ENCODE peak calls at places on chromosomes 5 and 9, in seven cellular contexts. S is suprapubic skin, V is lower lobe of right lung, B is brain microvascular endothelial cell, H is SK-N-SH, G is heart left ventricle, N is fibroblast of lung. X is an unnamed sample. For H3K36me3, the result is how much of the 10 kb centered on the place peaks cover.

GRCh38 chr5:171848487-171848886 is 62.9 kb downstream of the SMIM23 start:
- DNase-seq in S (no peak), V (no peak), B (no peak), H (no peak), G (no peak), N (no peak), X (no peak)

GRCh38 chr9:109108318-109108717 is 11.4 kb downstream of the TMEM245 start:
- DNase-seq in S (no peak), V (no peak), B (peak), H (no peak), G (no peak), N (peak), X (no peak)

GRCh38 chr5:177455036-177455660 is 8.5 kb downstream of the PRR7 start:
- DNase-seq in S (peak), V (peak), B (peak), H (peak), G (peak), N (peak), X (peak)

GRCh38 chr5:1376921-1377320 is 32.0 kb upstream of the CLPTM1L start:
- DNase-seq in S (peak), V (no peak), B (no peak), H (no peak), G (no peak), N (no peak), X (no peak)

GRCh38 chr9:6965566-6965965 is 207.8 kb downstream of the KDM4C start:
- DNase-seq in S (no peak), V (no peak), B (no peak), H (no peak), G (no peak), N (no peak), X (no peak)

GRCh38 chr9:127505396-127506116 is 54.2 kb downstream of the LRSAM1 start:
- DNase-seq in S (no peak), V (no peak), B (peak), H (peak), G (no peak), N (peak), X (no peak)

GRCh38 chr9:117704024-117704575 is at the start of gene TLR4:
- DNase-seq in S (peak), V (peak), B (peak), H (no peak), G (peak), N (peak), X (peak)

GRCh38 chr9:81755721-81756120 is 66.4 kb upstream of the TLE1 start:
- DNase-seq in S (no peak), V (no peak), B (no peak), H (no peak), G (no peak), N (no peak), X (no peak)

GRCh38 chr9:117616436-117616835 is 87.8 kb upstream of the TLR4 start:
- DNase-seq in S (no peak), V (no peak), B (no peak), H (peak), G (no peak), N (no peak), X (no peak)

GRCh38 chr9:92607088-92607487 is 62.8 kb downstream of the IPPK start:
- DNase-seq in S (no peak), V (no peak), B (peak), H (no peak), G (no peak), N (peak), X (no peak)

GRCh38 chr5:181243521-181244307 is at the start of gene RACK1:
- DNase-seq in S (peak), V (peak), B (peak), H (peak), G (peak), N (peak), X (peak)

DNA sequence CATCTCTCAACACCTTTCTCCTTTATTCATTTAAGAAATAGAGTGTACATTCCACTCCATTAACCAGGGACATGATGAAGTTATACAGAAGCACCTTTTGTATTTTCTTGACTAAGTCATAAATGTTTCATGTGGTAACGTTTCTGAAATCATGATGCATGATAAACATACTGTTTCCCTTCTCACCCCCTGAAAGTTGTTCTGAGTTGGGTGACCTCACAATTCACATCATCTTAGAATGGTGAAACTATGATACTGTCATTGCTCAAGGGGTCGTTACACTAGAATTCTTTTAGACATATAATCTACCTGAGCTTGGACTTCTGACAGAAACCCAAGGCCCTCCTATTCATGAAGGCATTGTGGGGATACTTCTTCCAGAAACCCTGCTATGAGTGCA is 37.8 kb upstream of the MIER3 start:
- DNase-seq in S (no peak), V (no peak), B (no peak), H (no peak), G (no peak), N (no peak), X (no peak)
- H3K36me3 ChIP-seq in S (under half), V (under half), B (under half), H (under half), G (under half), N (under half), X (under half)

GRCh38 chr9:130021123-130021522 is 21.9 kb downstream of the FNBP1 start:
- DNase-seq in S (no peak), V (no peak), B (no peak), H (no peak), G (no peak), N (peak), X (no peak)
- H3K27ac ChIP-seq in S (no peak), V (no peak), B (no peak), H (no peak), G (no peak), N (no peak), X (peak)

GRCh38 chr5:96742519-96742918 is 65.2 kb downstream of the ERAP1 start:
- DNase-seq in S (no peak), V (no peak), B (no peak), H (no peak), G (no peak), N (no peak), X (no peak)
- H3K36me3 ChIP-seq in S (half or more), V (half or more), B (half or more), H (half or more), G (half or more), N (under half), X (under half)

GRCh38 chr9:94654165-94654894 is 15.0 kb upstream of the FBP1 start:
- DNase-seq in S (no peak), V (peak), B (no peak), H (no peak), G (no peak), N (peak), X (no peak)

GRCh38 chr9:94650924-94651323 is 11.6 kb upstream of the FBP1 start:
- DNase-seq in S (no peak), V (no peak), B (no peak), H (no peak), G (no peak), N (no peak), X (no peak)

GRCh38 chr9:94655739-94656138 is 16.4 kb upstream of the FBP1 start:
- DNase-seq in S (no peak), V (no peak), B (no peak), H (no peak), G (no peak), N (no peak), X (no peak)

GRCh38 chr9:94656976-94657375 is 17.7 kb upstream of the FBP1 start:
- DNase-seq in S (no peak), V (no peak), B (no peak), H (no peak), G (no peak), N (no peak), X (no peak)

DNA sequence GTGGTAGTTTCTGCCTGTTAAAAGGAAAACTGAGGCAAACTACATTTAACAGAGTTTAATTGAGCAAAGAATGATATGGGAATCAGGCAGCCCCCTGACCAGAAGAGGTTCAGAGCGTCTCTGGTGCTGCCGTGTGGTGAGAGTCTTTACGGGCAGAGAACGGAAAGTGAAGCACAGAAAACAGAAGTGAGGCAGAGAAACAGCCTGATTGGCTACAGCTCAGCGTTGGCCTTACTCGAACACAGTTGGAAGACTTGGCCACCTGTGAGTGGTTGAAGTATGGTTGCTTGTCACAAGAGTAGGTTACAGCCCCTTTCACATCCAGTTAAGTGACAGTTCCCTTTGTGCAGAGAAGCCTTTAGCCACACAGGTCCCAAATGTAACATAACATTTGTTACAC is 16.9 kb upstream of the FBP1 start:
- DNase-seq in S (no peak), V (no peak), B (no peak), H (no peak), G (no peak), N (peak), X (no peak)
- H3K27ac ChIP-seq in S (no peak), V (peak), B (no peak), H (no peak), G (no peak), N (no peak), X (no peak)

X was measured in uterus.